ENCODE peak calls at places on chromosome 21, in eight cellular contexts. One of them, this sample, is unnamed.

GRCh38 chr21:34845521-34846213 is 176.9 kb downstream of the CLIC6 start:
- DNase-seq in memory B cell: peak; percentile 19
- DNase-seq in central memory CD4-positive, alpha-beta T cell: peak; percentile 30
- DNase-seq in psoas muscle: no peak
- DNase-seq in HS-27A: peak; percentile 33
- DNase-seq in Ammon's horn: no peak
- DNase-seq in iPS-NIHi11: no peak
- DNase-seq in mesothelial cell of epicardium: no peak
- DNase-seq in this sample: no peak

GRCh38 chr21:14262039-14262438 is 46.1 kb downstream of the RBM11 start:
- DNase-seq in memory B cell: no peak
- DNase-seq in central memory CD4-positive, alpha-beta T cell: no peak
- DNase-seq in psoas muscle: no peak
- DNase-seq in HS-27A: no peak
- DNase-seq in Ammon's horn: no peak
- DNase-seq in iPS-NIHi11: no peak
- DNase-seq in mesothelial cell of epicardium: no peak
- DNase-seq in this sample: no peak

GRCh38 chr21:43911015-43911934 is 46.3 kb downstream of the AGPAT3 start:
- DNase-seq in memory B cell: no peak
- DNase-seq in central memory CD4-positive, alpha-beta T cell: no peak
- DNase-seq in psoas muscle: peak; percentile 76
- DNase-seq in HS-27A: no peak
- DNase-seq in Ammon's horn: no peak
- DNase-seq in iPS-NIHi11: no peak
- DNase-seq in mesothelial cell of epicardium: no peak
- DNase-seq in this sample: peak; percentile 85

GRCh38 chr21:35072557-35072956 is 23.5 kb upstream of the RUNX1 start:
- DNase-seq in memory B cell: no peak
- DNase-seq in central memory CD4-positive, alpha-beta T cell: no peak
- DNase-seq in psoas muscle: no peak
- DNase-seq in HS-27A: no peak
- DNase-seq in Ammon's horn: no peak
- DNase-seq in iPS-NIHi11: no peak
- DNase-seq in mesothelial cell of epicardium: no peak
- DNase-seq in this sample: no peak

GRCh38 chr21:46559291-46559983 is 45.4 kb downstream of the S100B start:
- DNase-seq in memory B cell: no peak
- DNase-seq in central memory CD4-positive, alpha-beta T cell: peak; percentile 77
- DNase-seq in psoas muscle: no peak
- DNase-seq in HS-27A: no peak
- DNase-seq in Ammon's horn: no peak
- DNase-seq in iPS-NIHi11: peak; percentile 12
- DNase-seq in mesothelial cell of epicardium: no peak
- DNase-seq in this sample: peak; percentile 41

GRCh38 chr21:33976082-33976979 is 60.7 kb upstream of the ATP5PO start:
- DNase-seq in memory B cell: no peak
- DNase-seq in central memory CD4-positive, alpha-beta T cell: peak; percentile 44
- DNase-seq in psoas muscle: no peak
- DNase-seq in HS-27A: peak; percentile 96
- DNase-seq in Ammon's horn: peak; percentile 52
- DNase-seq in iPS-NIHi11: peak; percentile 33
- DNase-seq in mesothelial cell of epicardium: peak; percentile 57
- DNase-seq in this sample: no peak

GRCh38 chr21:42336065-42336464 is 14.7 kb downstream of the TFF2 start:
- DNase-seq in memory B cell: no peak
- DNase-seq in central memory CD4-positive, alpha-beta T cell: no peak
- DNase-seq in psoas muscle: no peak
- DNase-seq in HS-27A: no peak
- DNase-seq in Ammon's horn: no peak
- DNase-seq in iPS-NIHi11: peak; percentile 69
- DNase-seq in mesothelial cell of epicardium: peak; percentile 35
- DNase-seq in this sample: no peak

GRCh38 chr21:38181101-38181500 is 75.7 kb upstream of the KCNJ15 start:
- DNase-seq in memory B cell: no peak
- DNase-seq in central memory CD4-positive, alpha-beta T cell: no peak
- DNase-seq in psoas muscle: no peak
- DNase-seq in HS-27A: no peak
- DNase-seq in Ammon's horn: no peak
- DNase-seq in iPS-NIHi11: no peak
- DNase-seq in mesothelial cell of epicardium: no peak
- DNase-seq in this sample: no peak

GRCh38 chr21:41977034-41977950 is 23.5 kb upstream of the C2CD2 start:
- DNase-seq in memory B cell: no peak
- DNase-seq in central memory CD4-positive, alpha-beta T cell: no peak
- DNase-seq in psoas muscle: no peak
- DNase-seq in HS-27A: no peak
- DNase-seq in Ammon's horn: no peak
- DNase-seq in iPS-NIHi11: no peak
- DNase-seq in mesothelial cell of epicardium: no peak
- DNase-seq in this sample: peak; percentile 33

GRCh38 chr21:17609681-17610080 is 3.0 kb downstream of the BTG3 start:
- DNase-seq in memory B cell: no peak
- DNase-seq in central memory CD4-positive, alpha-beta T cell: no peak
- DNase-seq in psoas muscle: no peak
- DNase-seq in HS-27A: no peak
- DNase-seq in Ammon's horn: no peak
- DNase-seq in iPS-NIHi11: no peak
- DNase-seq in mesothelial cell of epicardium: no peak
- DNase-seq in this sample: no peak

GRCh38 chr21:23921670-23922418 is 1685.4 kb downstream of the MRPL39 start:
- DNase-seq in memory B cell: peak; percentile 15
- DNase-seq in central memory CD4-positive, alpha-beta T cell: no peak
- DNase-seq in psoas muscle: no peak
- DNase-seq in HS-27A: no peak
- DNase-seq in Ammon's horn: no peak
- DNase-seq in iPS-NIHi11: no peak
- DNase-seq in mesothelial cell of epicardium: no peak
- DNase-seq in this sample: no peak

GRCh38 chr21:42151148-42152074 is 67.5 kb upstream of the ABCG1 start:
- DNase-seq in memory B cell: no peak
- DNase-seq in central memory CD4-positive, alpha-beta T cell: no peak
- DNase-seq in psoas muscle: no peak
- DNase-seq in HS-27A: no peak
- DNase-seq in Ammon's horn: no peak
- DNase-seq in iPS-NIHi11: no peak
- DNase-seq in mesothelial cell of epicardium: no peak
- DNase-seq in this sample: no peak

GRCh38 chr21:14685568-14685967 is 139.5 kb upstream of the SAMSN1 start:
- DNase-seq in memory B cell: peak; percentile 13
- DNase-seq in central memory CD4-positive, alpha-beta T cell: no peak
- DNase-seq in psoas muscle: no peak
- DNase-seq in HS-27A: no peak
- DNase-seq in Ammon's horn: peak; percentile 28
- DNase-seq in iPS-NIHi11: no peak
- DNase-seq in mesothelial cell of epicardium: no peak
- DNase-seq in this sample: no peak

GRCh38 chr21:46515109-46515508 is 56.4 kb downstream of the DIP2A start:
- DNase-seq in memory B cell: no peak
- DNase-seq in central memory CD4-positive, alpha-beta T cell: peak; percentile 34
- DNase-seq in psoas muscle: peak; percentile 72
- DNase-seq in HS-27A: no peak
- DNase-seq in Ammon's horn: peak; percentile 79
- DNase-seq in iPS-NIHi11: no peak
- DNase-seq in mesothelial cell of epicardium: no peak
- DNase-seq in this sample: peak; percentile 88

GRCh38 chr21:46557919-46558392 is 46.9 kb downstream of the S100B start:
- DNase-seq in memory B cell: no peak
- DNase-seq in central memory CD4-positive, alpha-beta T cell: no peak
- DNase-seq in psoas muscle: peak; percentile 42
- DNase-seq in HS-27A: no peak
- DNase-seq in Ammon's horn: no peak
- DNase-seq in iPS-NIHi11: peak; percentile 13
- DNase-seq in mesothelial cell of epicardium: no peak
- DNase-seq in this sample: peak; percentile 46

GRCh38 chr21:34730756-34731445 is 62.1 kb downstream of the CLIC6 start:
- DNase-seq in memory B cell: no peak
- DNase-seq in central memory CD4-positive, alpha-beta T cell: no peak
- DNase-seq in psoas muscle: no peak
- DNase-seq in HS-27A: no peak
- DNase-seq in Ammon's horn: no peak
- DNase-seq in iPS-NIHi11: no peak
- DNase-seq in mesothelial cell of epicardium: no peak
- DNase-seq in this sample: no peak

GRCh38 chr21:27534211-27534610 is 567.3 kb upstream of the ADAMTS5 start:
- DNase-seq in memory B cell: no peak
- DNase-seq in central memory CD4-positive, alpha-beta T cell: no peak
- DNase-seq in psoas muscle: no peak
- DNase-seq in HS-27A: no peak
- DNase-seq in Ammon's horn: no peak
- DNase-seq in iPS-NIHi11: no peak
- DNase-seq in mesothelial cell of epicardium: no peak
- DNase-seq in this sample: no peak

GRCh38 chr21:14722841-14723483 is 176.8 kb upstream of the SAMSN1 start:
- DNase-seq in memory B cell: no peak
- DNase-seq in central memory CD4-positive, alpha-beta T cell: no peak
- DNase-seq in psoas muscle: no peak
- DNase-seq in HS-27A: no peak
- DNase-seq in Ammon's horn: no peak
- DNase-seq in iPS-NIHi11: no peak
- DNase-seq in mesothelial cell of epicardium: no peak
- DNase-seq in this sample: no peak

GRCh38 chr21:17454315-17455027 is 58.4 kb upstream of the CXADR start:
- DNase-seq in memory B cell: no peak
- DNase-seq in central memory CD4-positive, alpha-beta T cell: peak; percentile 2
- DNase-seq in psoas muscle: peak; percentile 56
- DNase-seq in HS-27A: peak; percentile 86
- DNase-seq in Ammon's horn: peak; percentile 78
- DNase-seq in iPS-NIHi11: peak; percentile 59
- DNase-seq in mesothelial cell of epicardium: peak; percentile 89
- DNase-seq in this sample: no peak

GRCh38 chr21:26125433-26126167 is 45.0 kb downstream of the APP start:
- DNase-seq in memory B cell: no peak
- DNase-seq in central memory CD4-positive, alpha-beta T cell: no peak
- DNase-seq in psoas muscle: no peak
- DNase-seq in HS-27A: no peak
- DNase-seq in Ammon's horn: no peak
- DNase-seq in iPS-NIHi11: no peak
- DNase-seq in mesothelial cell of epicardium: no peak
- DNase-seq in this sample: no peak

GRCh38 chr21:41894922-41895557 is 15.9 kb upstream of the PRDM15 start:
- DNase-seq in memory B cell: no peak
- DNase-seq in central memory CD4-positive, alpha-beta T cell: no peak
- DNase-seq in psoas muscle: no peak
- DNase-seq in HS-27A: peak; percentile 35
- DNase-seq in Ammon's horn: no peak
- DNase-seq in iPS-NIHi11: no peak
- DNase-seq in mesothelial cell of epicardium: no peak
- DNase-seq in this sample: no peak

GRCh38 chr21:35932232-35932911 is 128.0 kb downstream of the SETD4 start:
- DNase-seq in memory B cell: peak; percentile 60
- DNase-seq in central memory CD4-positive, alpha-beta T cell: peak; percentile 1
- DNase-seq in psoas muscle: peak; percentile 58
- DNase-seq in HS-27A: peak; percentile 52
- DNase-seq in Ammon's horn: peak; percentile 74
- DNase-seq in iPS-NIHi11: no peak
- DNase-seq in mesothelial cell of epicardium: no peak
- DNase-seq in this sample: no peak

GRCh38 chr21:15659768-15660423 is 69.9 kb upstream of the USP25 start:
- DNase-seq in memory B cell: no peak
- DNase-seq in central memory CD4-positive, alpha-beta T cell: no peak
- DNase-seq in psoas muscle: no peak
- DNase-seq in HS-27A: no peak
- DNase-seq in Ammon's horn: no peak
- DNase-seq in iPS-NIHi11: no peak
- DNase-seq in mesothelial cell of epicardium: no peak
- DNase-seq in this sample: no peak

GRCh38 chr21:43618940-43619339 is 40.3 kb downstream of the HSF2BP start:
- DNase-seq in memory B cell: no peak
- DNase-seq in central memory CD4-positive, alpha-beta T cell: no peak
- DNase-seq in psoas muscle: no peak
- DNase-seq in HS-27A: no peak
- DNase-seq in Ammon's horn: no peak
- DNase-seq in iPS-NIHi11: no peak
- DNase-seq in mesothelial cell of epicardium: no peak
- DNase-seq in this sample: no peak

GRCh38 chr21:42513985-42514882 is 582 bp downstream of the SLC37A1 start:
- DNase-seq in memory B cell: peak; percentile 79
- DNase-seq in central memory CD4-positive, alpha-beta T cell: peak; percentile 50
- DNase-seq in psoas muscle: peak; percentile 70
- DNase-seq in HS-27A: no peak
- DNase-seq in Ammon's horn: no peak
- DNase-seq in iPS-NIHi11: peak; percentile 70
- DNase-seq in mesothelial cell of epicardium: peak; percentile 57
- DNase-seq in this sample: peak; percentile 77

GRCh38 chr21:15001113-15001512 is 63.7 kb downstream of the NRIP1 start:
- DNase-seq in memory B cell: no peak
- DNase-seq in central memory CD4-positive, alpha-beta T cell: no peak
- DNase-seq in psoas muscle: no peak
- DNase-seq in HS-27A: no peak
- DNase-seq in Ammon's horn: no peak
- DNase-seq in iPS-NIHi11: no peak
- DNase-seq in mesothelial cell of epicardium: no peak
- DNase-seq in this sample: no peak

GRCh38 chr21:38661296-38662223 is 144.2 kb upstream of the ETS2 start:
- DNase-seq in memory B cell: no peak
- DNase-seq in central memory CD4-positive, alpha-beta T cell: no peak
- DNase-seq in psoas muscle: peak; percentile 56
- DNase-seq in HS-27A: no peak
- DNase-seq in Ammon's horn: no peak
- DNase-seq in iPS-NIHi11: peak; percentile 55
- DNase-seq in mesothelial cell of epicardium: no peak
- DNase-seq in this sample: no peak

GRCh38 chr21:17733209-17733608 is 85.9 kb downstream of the C21orf91 start:
- DNase-seq in memory B cell: no peak
- DNase-seq in central memory CD4-positive, alpha-beta T cell: no peak
- DNase-seq in psoas muscle: no peak
- DNase-seq in HS-27A: no peak
- DNase-seq in Ammon's horn: no peak
- DNase-seq in iPS-NIHi11: no peak
- DNase-seq in mesothelial cell of epicardium: no peak
- DNase-seq in this sample: no peak

GRCh38 chr21:22791376-22791775 is 1793.2 kb downstream of the NCAM2 start:
- DNase-seq in memory B cell: no peak
- DNase-seq in central memory CD4-positive, alpha-beta T cell: no peak
- DNase-seq in psoas muscle: no peak
- DNase-seq in HS-27A: no peak
- DNase-seq in Ammon's horn: no peak
- DNase-seq in iPS-NIHi11: no peak
- DNase-seq in mesothelial cell of epicardium: no peak
- DNase-seq in this sample: no peak

GRCh38 chr21:45767071-45768006 is 123.8 kb downstream of the PCBP3 start:
- DNase-seq in memory B cell: no peak
- DNase-seq in central memory CD4-positive, alpha-beta T cell: peak; percentile 33
- DNase-seq in psoas muscle: no peak
- DNase-seq in HS-27A: no peak
- DNase-seq in Ammon's horn: no peak
- DNase-seq in iPS-NIHi11: no peak
- DNase-seq in mesothelial cell of epicardium: no peak
- DNase-seq in this sample: no peak

GRCh38 chr21:45632165-45632896 is 11.2 kb upstream of the PCBP3 start:
- DNase-seq in memory B cell: no peak
- DNase-seq in central memory CD4-positive, alpha-beta T cell: no peak
- DNase-seq in psoas muscle: no peak
- DNase-seq in HS-27A: no peak
- DNase-seq in Ammon's horn: no peak
- DNase-seq in iPS-NIHi11: no peak
- DNase-seq in mesothelial cell of epicardium: no peak
- DNase-seq in this sample: no peak

This sample was measured in right lobe of liver.